ENCODE peak calls at places on chromosomes 11 and 22, in four cellular contexts. One of them, this sample, is unnamed.

GRCh38 chr11:103648670-103649400 is 387.6 kb upstream of the DDI1 start:
- DNase-seq in endothelial cell of umbilical vein: no peak
- DNase-seq in SK-N-SH: no peak
- DNase-seq in sigmoid colon: no peak
- DNase-seq in this sample: no peak

GRCh38 chr11:44731685-44732411 is 5.1 kb downstream of the TSPAN18 start:
- DNase-seq in endothelial cell of umbilical vein: peak; percentile 57
- DNase-seq in sigmoid colon: peak; percentile 78
- DNase-seq in SK-N-SH: peak; percentile 81
- DNase-seq in this sample: no peak

GRCh38 chr11:59523541-59523940 is 12.2 kb downstream of the OR4D9 start:
- DNase-seq in SK-N-SH: no peak
- DNase-seq in sigmoid colon: no peak
- DNase-seq in endothelial cell of umbilical vein: no peak
- DNase-seq in this sample: no peak

GRCh38 chr11:75851203-75851602 is 36.2 kb downstream of the UVRAG start:
- DNase-seq in sigmoid colon: no peak
- DNase-seq in endothelial cell of umbilical vein: peak; percentile 41
- DNase-seq in SK-N-SH: no peak
- DNase-seq in this sample: no peak

GRCh38 chr11:68773521-68774187 is 22.3 kb upstream of the TESMIN start:
- DNase-seq in endothelial cell of umbilical vein: no peak
- DNase-seq in sigmoid colon: no peak
- DNase-seq in SK-N-SH: no peak
- DNase-seq in this sample: no peak

GRCh38 chr22:47623056-47623739 is 860.7 kb downstream of the TBC1D22A start:
- DNase-seq in endothelial cell of umbilical vein: no peak
- DNase-seq in sigmoid colon: peak; percentile 28
- DNase-seq in SK-N-SH: no peak
- DNase-seq in this sample: no peak

GRCh38 chr11:6606471-6607189 is 3.1 kb downstream of the ILK start:
- DNase-seq in SK-N-SH: peak; percentile 91
- DNase-seq in sigmoid colon: peak; percentile 98
- DNase-seq in endothelial cell of umbilical vein: peak; percentile 95
- DNase-seq in this sample: peak; percentile 86

GRCh38 chr11:71914127-71914526 is 14.3 kb downstream of the XNDC1N start:
- DNase-seq in endothelial cell of umbilical vein: no peak
- DNase-seq in SK-N-SH: no peak
- DNase-seq in sigmoid colon: no peak
- DNase-seq in this sample: no peak

GRCh38 chr11:100684101-100685065 is 2.7 kb upstream of the ARHGAP42 start:
- DNase-seq in endothelial cell of umbilical vein: no peak
- DNase-seq in SK-N-SH: no peak
- DNase-seq in sigmoid colon: no peak
- DNase-seq in this sample: no peak

GRCh38 chr11:111019931-111020381 is 225.6 kb upstream of the POU2AF2 start:
- DNase-seq in sigmoid colon: no peak
- DNase-seq in endothelial cell of umbilical vein: no peak
- DNase-seq in SK-N-SH: no peak
- DNase-seq in this sample: no peak

GRCh38 chr11:95140397-95141030 is 50.9 kb downstream of the ENDOD1 start:
- DNase-seq in SK-N-SH: no peak
- DNase-seq in endothelial cell of umbilical vein: no peak
- DNase-seq in sigmoid colon: no peak
- DNase-seq in this sample: no peak

GRCh38 chr11:46273511-46274205 is 3.8 kb upstream of the CREB3L1 start:
- DNase-seq in SK-N-SH: no peak
- DNase-seq in endothelial cell of umbilical vein: no peak
- DNase-seq in sigmoid colon: no peak
- DNase-seq in this sample: peak; percentile 79

GRCh38 chr22:47620391-47620790 is 857.9 kb downstream of the TBC1D22A start:
- DNase-seq in endothelial cell of umbilical vein: no peak
- DNase-seq in sigmoid colon: peak; percentile 46
- DNase-seq in SK-N-SH: no peak
- DNase-seq in this sample: no peak

GRCh38 chr11:81585534-81585933 is 1148.1 kb downstream of the FAM181B start:
- DNase-seq in endothelial cell of umbilical vein: no peak
- DNase-seq in sigmoid colon: no peak
- DNase-seq in SK-N-SH: no peak
- DNase-seq in this sample: no peak
- TF ChIP-seq POLR2AphosphoS5 in endothelial cell of umbilical vein: no peak
- TF ChIP-seq POLR2AphosphoS5 in sigmoid colon: no peak
- TF ChIP-seq POLR2AphosphoS5 in SK-N-SH: no peak
- TF ChIP-seq POLR2AphosphoS5 in this sample: no peak

GRCh38 chr22:50474711-50475651 is at the start of gene SBF1:
- DNase-seq in endothelial cell of umbilical vein: peak; percentile 89
- DNase-seq in SK-N-SH: peak; percentile 100
- DNase-seq in sigmoid colon: peak; percentile 95
- DNase-seq in this sample: peak; percentile 91
- H3K4me3 ChIP-seq in endothelial cell of umbilical vein: peak within 1 kb of the TSS; percentile 58
- H3K4me3 ChIP-seq in SK-N-SH: peak within 1 kb of the TSS; percentile 88
- H3K4me3 ChIP-seq in sigmoid colon: peak within 1 kb of the TSS; percentile 87
- H3K4me3 ChIP-seq in this sample: peak within 1 kb of the TSS; percentile 86

GRCh38 chr22:49950396-49950994 is 10.1 kb upstream of the PIM3 start:
- DNase-seq in endothelial cell of umbilical vein: no peak
- DNase-seq in SK-N-SH: no peak
- DNase-seq in sigmoid colon: no peak
- DNase-seq in this sample: no peak
- H3K27ac ChIP-seq in endothelial cell of umbilical vein: no peak overlapping the region
- H3K27ac ChIP-seq in SK-N-SH: no peak overlapping the region
- H3K27ac ChIP-seq in sigmoid colon: peak overlapping the region; percentile 14
- H3K27ac ChIP-seq in this sample: peak overlapping the region; percentile 95

GRCh38 chr11:35281169-35281591 is 138.2 kb downstream of the SLC1A2 start:
- DNase-seq in sigmoid colon: no peak
- DNase-seq in SK-N-SH: no peak
- DNase-seq in endothelial cell of umbilical vein: no peak
- DNase-seq in this sample: no peak
- TF ChIP-seq POLR2AphosphoS5 in sigmoid colon: no peak
- TF ChIP-seq POLR2AphosphoS5 in SK-N-SH: no peak
- TF ChIP-seq POLR2AphosphoS5 in endothelial cell of umbilical vein: no peak
- TF ChIP-seq POLR2AphosphoS5 in this sample: no peak

GRCh38 chr11:10329935-10330334 is 25.1 kb downstream of the ADM start:
- DNase-seq in SK-N-SH: no peak
- DNase-seq in endothelial cell of umbilical vein: peak; percentile 84
- DNase-seq in sigmoid colon: no peak
- DNase-seq in this sample: no peak
- H3K4me3 ChIP-seq in SK-N-SH: no peak overlapping the region
- H3K4me3 ChIP-seq in endothelial cell of umbilical vein: no peak overlapping the region
- H3K4me3 ChIP-seq in sigmoid colon: no peak overlapping the region
- H3K4me3 ChIP-seq in this sample: no peak overlapping the region

GRCh38 chr11:79393362-79394043 is 47.3 kb downstream of the TENM4 start:
- DNase-seq in SK-N-SH: peak; percentile 77
- DNase-seq in sigmoid colon: no peak
- DNase-seq in endothelial cell of umbilical vein: no peak
- DNase-seq in this sample: no peak

GRCh38 chr11:79383874-79384273 is 57.0 kb downstream of the TENM4 start:
- DNase-seq in endothelial cell of umbilical vein: no peak
- DNase-seq in sigmoid colon: no peak
- DNase-seq in SK-N-SH: no peak
- DNase-seq in this sample: no peak

GRCh38 chr11:79390477-79390876 is 50.4 kb downstream of the TENM4 start:
- DNase-seq in endothelial cell of umbilical vein: no peak
- DNase-seq in sigmoid colon: no peak
- DNase-seq in SK-N-SH: no peak
- DNase-seq in this sample: no peak

GRCh38 chr11:79390923-79391322 is 49.9 kb downstream of the TENM4 start:
- DNase-seq in sigmoid colon: no peak
- DNase-seq in SK-N-SH: no peak
- DNase-seq in endothelial cell of umbilical vein: no peak
- DNase-seq in this sample: no peak

DNA sequence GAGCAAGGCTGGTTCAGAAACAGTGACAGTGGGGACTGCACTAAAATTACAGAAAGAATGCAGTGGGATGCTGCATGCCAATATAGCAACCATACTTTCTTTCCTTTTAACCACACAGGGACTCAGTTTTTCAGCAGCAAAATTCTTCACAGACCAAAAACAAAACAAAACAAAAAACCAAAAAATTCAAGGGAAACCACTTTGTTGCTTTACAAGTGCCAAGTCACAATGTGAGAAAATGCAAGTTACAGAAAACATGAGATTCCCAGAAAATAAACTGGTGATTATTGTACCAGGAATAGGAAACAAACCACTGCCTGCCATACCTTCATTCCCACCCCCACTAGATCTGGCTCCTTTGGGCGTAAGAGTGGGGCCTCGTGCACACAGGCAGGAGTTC is 52.6 kb downstream of the TENM4 start:
- DNase-seq in sigmoid colon: no peak
- DNase-seq in endothelial cell of umbilical vein: no peak
- DNase-seq in SK-N-SH: no peak
- DNase-seq in this sample: no peak
- H3K27ac ChIP-seq in sigmoid colon: no peak overlapping the region
- H3K27ac ChIP-seq in endothelial cell of umbilical vein: no peak overlapping the region
- H3K27ac ChIP-seq in SK-N-SH: no peak overlapping the region
- H3K27ac ChIP-seq in this sample: no peak overlapping the region

GRCh38 chr22:44691796-44692661 is 10.0 kb upstream of the PRR5 start:
- DNase-seq in sigmoid colon: no peak
- DNase-seq in endothelial cell of umbilical vein: no peak
- DNase-seq in SK-N-SH: no peak
- DNase-seq in this sample: peak; percentile 24
- TF ChIP-seq POLR2AphosphoS5 in sigmoid colon: no peak
- TF ChIP-seq POLR2AphosphoS5 in endothelial cell of umbilical vein: no peak
- TF ChIP-seq POLR2AphosphoS5 in SK-N-SH: no peak
- TF ChIP-seq POLR2AphosphoS5 in this sample: no peak

GRCh38 chr22:36838119-36839030 is 21.5 kb upstream of the PVALB start:
- DNase-seq in endothelial cell of umbilical vein: no peak
- DNase-seq in SK-N-SH: no peak
- DNase-seq in sigmoid colon: no peak
- DNase-seq in this sample: no peak
- H3K4me3 ChIP-seq in endothelial cell of umbilical vein: no peak overlapping the region
- H3K4me3 ChIP-seq in SK-N-SH: no peak overlapping the region
- H3K4me3 ChIP-seq in sigmoid colon: no peak overlapping the region
- H3K4me3 ChIP-seq in this sample: no peak overlapping the region

GRCh38 chr11:130069684-130070108 is at the start of gene APLP2:
- DNase-seq in SK-N-SH: peak; percentile 98
- DNase-seq in sigmoid colon: peak; percentile 100
- DNase-seq in endothelial cell of umbilical vein: peak; percentile 98
- DNase-seq in this sample: peak; percentile 99
- H3K27ac ChIP-seq in SK-N-SH: peak within 1 kb of the TSS; percentile 92
- H3K27ac ChIP-seq in sigmoid colon: peak within 1 kb of the TSS; percentile 96
- H3K27ac ChIP-seq in endothelial cell of umbilical vein: peak within 1 kb of the TSS; percentile 82
- H3K27ac ChIP-seq in this sample: peak within 1 kb of the TSS; percentile 96

DNA sequence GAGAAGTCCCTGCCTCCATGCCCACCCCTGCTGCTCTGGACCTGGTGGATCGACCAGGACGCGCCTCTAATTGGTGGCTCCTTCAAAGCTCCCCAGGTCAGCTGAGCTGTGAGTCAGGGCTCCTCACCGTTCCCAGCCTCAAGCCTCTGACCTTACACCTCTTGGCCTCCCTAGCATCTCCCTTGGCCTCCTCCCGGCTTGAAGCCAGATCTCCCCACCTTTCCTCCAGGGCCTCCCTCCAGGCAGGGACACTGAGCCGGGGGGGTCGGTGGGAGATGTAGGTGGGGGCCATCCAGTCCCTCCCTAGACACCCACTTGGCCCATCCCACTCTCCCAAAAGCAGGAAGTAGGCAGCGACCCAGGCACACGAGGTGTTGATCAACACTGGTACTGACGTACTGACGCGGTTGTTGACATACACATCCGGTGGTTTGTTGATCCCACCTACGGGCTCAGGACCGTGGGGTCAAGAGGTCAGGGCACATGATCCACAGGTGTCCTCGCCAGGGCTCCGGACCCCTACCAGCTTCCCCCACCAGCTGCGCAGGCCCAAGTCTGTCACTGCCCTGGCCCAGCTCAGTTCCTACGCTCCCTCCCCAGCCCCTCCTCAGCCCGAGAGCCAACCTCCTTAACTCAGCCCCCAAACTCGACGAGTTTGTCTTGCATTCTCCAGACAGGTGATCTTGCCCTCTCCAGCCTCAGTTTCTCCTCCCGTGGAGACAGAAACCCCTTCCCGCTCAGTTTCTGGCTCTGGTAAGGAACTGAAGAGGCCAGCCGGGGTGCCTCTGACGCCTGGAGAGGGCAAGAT is 765 bp downstream of the ATG2A start:
- DNase-seq in SK-N-SH: peak; percentile 70
- DNase-seq in sigmoid colon: peak; percentile 82
- DNase-seq in endothelial cell of umbilical vein: peak; percentile 34
- DNase-seq in this sample: no peak
- TF ChIP-seq POLR2AphosphoS5 in SK-N-SH: no peak
- TF ChIP-seq POLR2AphosphoS5 in sigmoid colon: no peak
- TF ChIP-seq POLR2AphosphoS5 in endothelial cell of umbilical vein: no peak
- TF ChIP-seq POLR2AphosphoS5 in this sample: peak; percentile 43

This sample was measured in prostate gland.